ENCODE peak calls at places on chromosomes 6 and 20, in eight cellular contexts. E, S, P, C, W, L, M and Z are unnamed samples.

GRCh38 chr20:23231561-23232218 is 118.9 kb upstream of the NXT1 start:
- DNase-seq in E (no peak), S (no peak), P (peak; percentile 29), C (no peak), W (no peak), L (no peak), M (no peak), Z (no peak)

GRCh38 chr6:3410385-3411360 is 46.2 kb downstream of the SLC22A23 start:
- DNase-seq in E (peak; percentile 53), S (no peak), P (peak; percentile 57), C (no peak), W (no peak), L (peak; percentile 68), M (peak; percentile 56), Z (peak; percentile 54)

GRCh38 chr6:13229205-13230085 is 98.9 kb downstream of the TBC1D7 start:
- DNase-seq in E (no peak), S (no peak), P (no peak), C (no peak), W (no peak), L (no peak), M (no peak), Z (no peak)

GRCh38 chr20:57555457-57556184 is 5.3 kb upstream of the PCK1 start:
- DNase-seq in E (no peak), S (no peak), P (no peak), C (no peak), W (no peak), L (no peak), M (no peak), Z (no peak)

GRCh38 chr6:26141378-26141901 is 54.2 kb downstream of the HFE start:
- DNase-seq in E (no peak), S (no peak), P (no peak), C (no peak), W (no peak), L (no peak), M (no peak), Z (no peak)

GRCh38 chr6:133369755-133370154 is 128.6 kb downstream of the EYA4 start:
- DNase-seq in E (no peak), S (no peak), P (no peak), C (no peak), W (no peak), L (no peak), M (no peak), Z (no peak)

GRCh38 chr6:46788791-46789190 is 4.4 kb upstream of the MEP1A start:
- DNase-seq in E (no peak), S (no peak), P (no peak), C (no peak), W (no peak), L (no peak), M (no peak), Z (no peak)

GRCh38 chr6:157223021-157223430 is 100.3 kb downstream of the TMEM242 start:
- DNase-seq in E (no peak), S (no peak), P (no peak), C (no peak), W (no peak), L (no peak), M (no peak), Z (no peak)

GRCh38 chr6:126064994-126065401 is 78.7 kb downstream of the TRMT11 start:
- DNase-seq in E (no peak), S (no peak), P (no peak), C (no peak), W (no peak), L (no peak), M (no peak), Z (no peak)

GRCh38 chr6:74369556-74369993 is 673.6 kb downstream of the CD109 start:
- DNase-seq in E (no peak), S (no peak), P (peak; percentile 97), C (no peak), W (no peak), L (no peak), M (no peak), Z (no peak)

GRCh38 chr20:61517419-61517818 is 265.4 kb downstream of the CDH4 start:
- DNase-seq in E (no peak), S (no peak), P (no peak), C (no peak), W (peak; percentile 27), L (no peak), M (no peak), Z (no peak)

GRCh38 chr20:2451939-2452732 is 18.5 kb downstream of the SNRPB start:
- DNase-seq in E (peak; percentile 80), S (peak; percentile 34), P (peak; percentile 62), C (no peak), W (no peak), L (peak; percentile 48), M (peak; percentile 68), Z (peak; percentile 55)

GRCh38 chr20:58179432-58180099 is 48.9 kb downstream of the ANKRD60 start:
- DNase-seq in E (peak; percentile 32), S (peak; percentile 57), P (no peak), C (peak; percentile 95), W (peak; percentile 86), L (peak; percentile 66), M (peak; percentile 61), Z (peak; percentile 47)

GRCh38 chr6:81894286-81894685 is 141.8 kb upstream of the TENT5A start:
- DNase-seq in E (peak; percentile 31), S (peak; percentile 22), P (peak; percentile 83), C (no peak), W (no peak), L (no peak), M (no peak), Z (no peak)

GRCh38 chr6:70221025-70221714 is 81.7 kb downstream of the COL9A1 start:
- DNase-seq in E (no peak), S (no peak), P (peak; percentile 20), C (no peak), W (no peak), L (no peak), M (no peak), Z (no peak)

GRCh38 chr20:38751360-38751976 is 3.2 kb downstream of the ACTR5 start:
- DNase-seq in E (no peak), S (no peak), P (peak; percentile 46), C (no peak), W (no peak), L (no peak), M (no peak), Z (no peak)

GRCh38 chr6:27757307-27757706 is 154.9 kb downstream of the OR2B2 start:
- DNase-seq in E (no peak), S (peak; percentile 19), P (no peak), C (peak; percentile 86), W (peak; percentile 78), L (peak; percentile 52), M (no peak), Z (peak; percentile 43)

GRCh38 chr6:39225543-39225942 is 3.7 kb downstream of the KCNK5 start:
- DNase-seq in E (no peak), S (no peak), P (no peak), C (no peak), W (no peak), L (no peak), M (no peak), Z (no peak)

GRCh38 chr20:14865169-14865568 is 527.8 kb upstream of the FLRT3 start:
- DNase-seq in E (no peak), S (no peak), P (no peak), C (no peak), W (no peak), L (no peak), M (no peak), Z (no peak)

GRCh38 chr6:92777146-92777740 is 642.1 kb downstream of the EPHA7 start:
- DNase-seq in E (no peak), S (no peak), P (peak; percentile 42), C (no peak), W (no peak), L (no peak), M (no peak), Z (no peak)

GRCh38 chr20:54221383-54221782 is 13.5 kb downstream of the PFDN4 start:
- DNase-seq in E (no peak), S (no peak), P (no peak), C (no peak), W (no peak), L (no peak), M (no peak), Z (no peak)

DNA sequence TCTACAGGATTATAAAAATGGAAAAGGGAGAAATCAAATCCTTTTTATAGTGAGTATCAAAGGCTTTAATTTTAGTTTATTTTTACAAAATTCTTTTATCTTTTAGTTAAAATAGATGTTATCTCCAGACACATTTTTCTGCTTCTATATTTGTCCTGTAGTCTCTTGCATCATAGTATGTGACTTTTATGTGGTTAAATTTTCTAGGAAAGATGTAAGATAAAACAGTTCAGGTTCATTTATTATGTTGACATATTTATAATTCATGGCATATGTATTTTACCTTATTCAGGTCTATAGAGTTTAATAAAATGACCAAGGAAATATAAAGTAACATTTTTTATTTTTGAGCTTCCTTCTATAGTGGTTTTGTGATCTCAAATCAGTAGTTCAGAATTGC is 52.7 kb upstream of the PRL start:
- DNase-seq in E (no peak), S (no peak), P (no peak), C (no peak), W (no peak), L (no peak), M (no peak), Z (no peak)
- H3K9me3 ChIP-seq in E (no peaks in the 10 kb centered on the region), S (no peaks in the 10 kb centered on the region), P (no peaks in the 10 kb centered on the region), C (no peaks in the 10 kb centered on the region), W (no peaks in the 10 kb centered on the region), L (no peaks in the 10 kb centered on the region), M (no peaks in the 10 kb centered on the region), Z (no peaks in the 10 kb centered on the region)

GRCh38 chr20:59646487-59646886 is 42.1 kb downstream of the PHACTR3 start:
- DNase-seq in E (no peak), S (no peak), P (no peak), C (no peak), W (no peak), L (no peak), M (no peak), Z (no peak)
- H3K9me3 ChIP-seq in E (no peaks in the 10 kb centered on the region), S (no peaks in the 10 kb centered on the region), P (peaks cover 22% of the 10 kb centered on the region), C (no peaks in the 10 kb centered on the region), W (no peaks in the 10 kb centered on the region), L (no peaks in the 10 kb centered on the region), M (no peaks in the 10 kb centered on the region), Z (no peaks in the 10 kb centered on the region)

DNA sequence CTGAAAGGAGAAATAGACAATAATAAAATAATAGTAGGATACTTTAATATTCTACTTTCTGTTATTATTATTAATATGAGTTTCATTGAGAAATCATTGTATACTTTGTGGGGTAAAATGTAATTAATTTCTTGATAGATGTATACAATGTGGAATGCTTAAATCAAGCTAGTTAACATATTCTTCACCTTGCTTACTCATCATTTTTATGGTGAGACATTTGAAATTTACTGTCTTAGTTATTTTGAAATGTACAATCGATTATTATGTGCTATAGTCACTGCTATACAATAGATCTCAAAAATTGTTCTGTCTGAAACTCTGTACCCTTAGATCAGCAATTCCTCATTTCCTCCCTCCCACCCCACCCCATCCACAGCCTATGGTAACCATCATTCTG is 720.3 kb downstream of the RNF144B start:
- DNase-seq in E (no peak), S (no peak), P (no peak), C (no peak), W (no peak), L (no peak), M (no peak), Z (no peak)
- H3K9me3 ChIP-seq in E (no peaks in the 10 kb centered on the region), S (no peaks in the 10 kb centered on the region), P (peaks cover 5% of the 10 kb centered on the region), C (no peaks in the 10 kb centered on the region), W (no peaks in the 10 kb centered on the region), L (peaks cover 5% of the 10 kb centered on the region), M (peaks cover 8% of the 10 kb centered on the region), Z (no peaks in the 10 kb centered on the region)

DNA sequence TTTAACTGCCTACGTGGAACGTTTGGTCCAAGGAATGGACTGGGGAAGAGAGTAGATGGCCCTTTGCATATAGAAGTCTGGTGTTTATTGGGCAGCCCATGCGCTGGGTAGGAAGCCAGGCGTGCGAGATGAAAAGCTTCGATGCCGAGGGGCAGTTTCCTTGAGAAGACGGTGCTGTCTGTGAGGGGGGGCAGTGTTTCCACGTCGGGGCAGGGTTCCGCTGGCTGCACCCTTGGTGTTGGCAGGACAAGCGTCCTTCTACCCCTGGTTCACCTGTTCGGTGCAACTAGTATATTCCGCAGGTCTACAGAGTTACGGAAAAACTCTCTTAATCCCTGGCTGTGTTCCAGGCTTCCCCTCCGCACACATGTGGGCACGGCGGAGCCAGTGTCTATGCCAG is 88.2 kb downstream of the SMOC2 start:
- DNase-seq in E (no peak), S (no peak), P (no peak), C (no peak), W (no peak), L (no peak), M (no peak), Z (no peak)
- H3K9me3 ChIP-seq in E (no peaks in the 10 kb centered on the region), S (no peaks in the 10 kb centered on the region), P (peaks cover 40% of the 10 kb centered on the region), C (no peaks in the 10 kb centered on the region), W (no peaks in the 10 kb centered on the region), L (no peaks in the 10 kb centered on the region), M (no peaks in the 10 kb centered on the region), Z (no peaks in the 10 kb centered on the region)